ENCODE peak calls at places on chromosomes 11 and 22, in ten cellular contexts. H, E, N, X, V, Z, S, B, J and D are unnamed samples.

GRCh38 chr11:65424200-65425104 is 1.9 kb downstream of the NEAT1 start:
- DNase-seq in E (no peak), V (no peak), X (peak), B (no peak), N (no peak), S (no peak), J (peak), Z (peak), H (peak), D (peak)

GRCh38 chr22:31625661-31626426 is 36.2 kb downstream of the PISD start:
- DNase-seq in V (peak), J (peak), B (no peak), X (no peak), S (no peak), H (peak), N (no peak), Z (peak), E (no peak), D (no peak)

GRCh38 chr22:31870890-31871289 is 73.4 kb upstream of the YWHAH start:
- DNase-seq in E (no peak), N (no peak), J (no peak), H (peak), V (no peak), B (no peak), X (no peak), Z (no peak), S (no peak), D (peak)

GRCh38 chr11:45500457-45500856 is 165.0 kb downstream of the CHST1 start:
- DNase-seq in H (no peak), S (no peak), J (no peak), B (no peak), E (no peak), N (no peak), X (peak), Z (no peak), V (no peak), D (no peak)

GRCh38 chr11:24617856-24618255 is 121.0 kb downstream of the LUZP2 start:
- DNase-seq in E (no peak), X (no peak), J (no peak), S (no peak), Z (no peak), N (no peak), H (no peak), V (no peak), B (no peak), D (no peak)

GRCh38 chr11:9210922-9211320 is 54.2 kb downstream of the DENND5A start:
- DNase-seq in X (no peak), S (no peak), J (no peak), E (no peak), N (no peak), B (no peak), Z (no peak), H (no peak), V (no peak), D (peak)

GRCh38 chr22:26660961-26661578 is 3.7 kb downstream of the MIAT start:
- DNase-seq in S (no peak), Z (no peak), N (no peak), B (no peak), J (no peak), V (no peak), H (no peak), E (no peak), X (no peak), D (no peak)

GRCh38 chr11:2444301-2445106 is at the start of the genes KCNQ1 and TRPM5:
- DNase-seq in N (no peak), H (no peak), Z (no peak), X (no peak), V (peak), E (peak), S (no peak), J (peak), B (no peak), D (no peak)

GRCh38 chr22:38925571-38926041 is 31.8 kb upstream of the APOBEC3A start:
- DNase-seq in N (no peak), H (no peak), Z (no peak), V (no peak), X (no peak), J (no peak), E (peak), S (no peak), B (no peak), D (no peak)

GRCh38 chr11:73760066-73760679 is 701 bp downstream of the RAB6A start:
- DNase-seq in E (peak), H (peak), J (peak), X (peak), V (peak), Z (peak), N (peak), B (no peak), S (no peak), D (peak)

GRCh38 chr11:61279934-61280656 is 15.0 kb downstream of the VWCE start:
- DNase-seq in H (no peak), V (no peak), X (no peak), S (no peak), E (no peak), B (no peak), Z (no peak), J (no peak), N (no peak), D (no peak)

GRCh38 chr11:68776442-68777235 is 25.3 kb upstream of the TESMIN start:
- DNase-seq in X (no peak), H (no peak), S (no peak), N (no peak), Z (no peak), V (no peak), B (no peak), J (no peak), E (no peak), D (no peak)

GRCh38 chr11:57311109-57311936 is 13.4 kb downstream of the TNKS1BP1 start:
- DNase-seq in J (peak), E (peak), X (peak), S (peak), Z (peak), N (peak), B (peak), V (peak), H (peak), D (peak)
- H3K4me3 ChIP-seq in J (peak), E (peak), X (peak), S (peak), Z (peak), N (peak), B (peak), V (peak), H (peak), D (peak)

DNA sequence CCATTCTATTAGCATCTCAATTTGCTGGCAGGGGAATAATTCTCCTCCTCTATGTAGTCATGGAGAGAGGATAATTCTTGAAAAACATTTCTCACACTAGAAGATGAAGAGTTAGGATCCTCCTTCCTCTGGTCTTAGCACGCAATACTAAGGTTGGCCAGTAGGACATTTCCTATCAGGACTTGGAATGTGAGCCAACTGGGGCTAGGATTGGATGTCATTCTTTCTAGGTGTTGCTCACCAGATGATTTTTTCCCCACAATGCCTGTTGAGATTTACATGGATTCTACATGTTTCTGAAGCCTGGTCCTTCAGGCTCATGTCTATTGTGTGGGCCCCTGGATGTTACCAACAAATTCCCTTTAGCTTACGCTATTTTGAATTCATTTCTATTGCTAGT is 28.0 kb downstream of the SLN start:
- DNase-seq in X (no peak), V (no peak), J (no peak), N (peak), S (no peak), B (no peak), Z (peak), E (no peak), H (peak), D (no peak)
- TF ChIP-seq CTCF in X (peak), V (no peak), J (no peak), N (peak), S (no peak), B (peak), Z (peak), E (no peak), H (peak), D (peak)

GRCh38 chr11:1310315-1310687 is 869 bp upstream of the TOLLIP start:
- DNase-seq in S (no peak), H (no peak), Z (no peak), B (no peak), V (no peak), E (no peak), N (no peak), X (peak), J (no peak), D (no peak)
- H3K4me3 ChIP-seq in S (peak), H (peak), Z (peak), B (peak), V (peak), E (peak), N (peak), X (peak), J (peak), D (peak)

DNA sequence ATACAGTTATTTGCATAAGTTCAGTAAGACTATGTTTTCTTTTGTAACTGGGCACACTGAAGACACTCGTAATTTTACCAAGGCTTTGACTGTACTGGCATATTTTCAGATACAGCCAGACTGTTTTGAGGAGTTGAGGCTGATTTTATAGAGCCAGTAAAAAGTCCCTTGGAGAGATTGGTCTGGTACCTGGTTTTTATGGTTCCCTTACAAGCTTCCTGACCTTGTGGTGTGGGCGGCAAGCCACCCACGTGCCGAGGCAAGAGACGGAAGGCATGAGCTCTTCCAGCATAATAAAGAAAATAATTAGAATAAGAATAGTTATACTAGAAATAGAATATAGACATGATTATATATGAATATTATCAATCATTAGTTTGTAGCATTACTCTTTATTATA is 11.3 kb upstream of the GSTP1 start:
- DNase-seq in B (no peak), N (no peak), H (no peak), S (no peak), Z (no peak), X (no peak), E (no peak), J (no peak), V (no peak), D (no peak)
- TF ChIP-seq CTCF in B (no peak), N (no peak), H (no peak), S (no peak), Z (no peak), X (no peak), E (no peak), J (no peak), V (no peak), D (no peak)

GRCh38 chr11:30545507-30545906 is 40.6 kb downstream of the MPPED2 start:
- DNase-seq in J (no peak), H (no peak), S (peak), E (no peak), X (no peak), N (no peak), Z (no peak), B (no peak), V (no peak), D (no peak)

GRCh38 chr11:30549565-30549964 is 36.6 kb downstream of the MPPED2 start:
- DNase-seq in X (no peak), N (no peak), Z (no peak), B (no peak), H (no peak), V (no peak), J (no peak), E (no peak), S (no peak), D (no peak)

DNA sequence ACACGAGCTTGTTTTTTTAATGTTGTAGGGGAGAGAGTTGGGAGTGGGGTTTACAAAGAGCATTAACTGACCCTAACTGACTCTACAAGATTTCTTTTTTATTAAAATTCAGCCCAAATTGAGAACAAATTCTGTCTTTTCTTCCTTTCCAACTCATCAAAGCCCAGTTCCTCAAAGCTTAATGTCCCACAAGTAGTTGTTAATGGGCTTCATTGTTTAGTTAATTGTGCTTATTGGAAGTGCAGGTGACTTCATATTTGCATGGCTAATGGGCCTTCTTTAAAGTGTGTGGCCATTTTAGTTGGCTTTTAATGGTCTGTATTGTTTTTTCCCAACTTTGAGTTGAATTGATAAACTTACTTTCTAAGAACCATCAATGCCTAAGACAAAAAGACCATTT is 39.8 kb downstream of the MPPED2 start:
- DNase-seq in V (no peak), Z (no peak), H (no peak), B (no peak), X (no peak), N (no peak), E (no peak), S (no peak), J (no peak), D (no peak)
- H3K4me3 ChIP-seq in V (no peak), Z (no peak), H (no peak), B (no peak), X (no peak), N (no peak), E (no peak), S (no peak), J (no peak), D (no peak)

DNA sequence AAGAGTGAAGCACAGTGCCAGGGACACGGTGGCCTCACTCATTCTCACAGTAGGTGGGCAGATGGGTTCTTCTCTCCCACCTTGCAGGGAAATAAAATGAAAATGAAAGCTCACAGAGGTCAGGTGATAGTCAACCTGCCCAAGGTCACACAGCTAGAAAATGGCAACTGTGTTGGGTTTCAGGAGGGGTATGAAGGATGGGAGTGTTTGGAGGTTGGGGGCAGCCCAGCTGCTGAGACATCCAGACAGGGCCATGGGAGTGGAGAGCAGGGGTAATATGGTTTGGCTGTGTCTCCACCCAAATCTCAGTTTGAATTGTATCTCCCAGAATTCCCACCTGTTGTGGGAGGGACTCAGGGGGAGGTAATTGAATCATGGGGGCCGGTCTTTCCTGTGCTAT is 247.2 kb downstream of the TENM4 start:
- DNase-seq in J (no peak), V (no peak), S (no peak), E (no peak), X (no peak), B (no peak), H (no peak), Z (no peak), N (no peak), D (no peak)
- TF ChIP-seq CTCF in J (no peak), V (no peak), S (no peak), E (no peak), X (no peak), B (no peak), H (no peak), Z (no peak), N (no peak), D (no peak)

DNA sequence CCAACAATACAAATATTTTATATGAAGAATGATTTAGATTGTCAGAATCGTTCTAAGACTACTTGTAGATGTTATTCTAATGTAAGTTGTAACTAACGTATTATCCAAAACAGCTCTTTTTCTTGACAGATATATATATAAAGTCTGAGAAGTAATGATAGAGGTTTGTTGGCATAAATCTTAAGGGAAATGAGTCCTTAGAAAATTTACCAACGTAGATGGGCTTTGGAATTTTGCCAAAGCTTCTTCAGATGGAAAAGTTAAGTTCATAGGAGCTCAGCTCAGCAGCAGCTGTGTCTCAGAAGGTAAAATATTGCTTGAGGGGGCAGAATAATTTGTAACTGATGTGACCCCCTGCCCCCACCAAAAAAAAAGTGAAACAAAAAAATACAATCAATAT is 66.7 kb downstream of the BID start:
- DNase-seq in X (no peak), H (peak), B (no peak), E (no peak), Z (no peak), J (no peak), V (no peak), N (peak), S (no peak), D (peak)
- H3K4me3 ChIP-seq in X (peak), H (peak), B (peak), E (no peak), Z (peak), J (peak), V (peak), N (peak), S (no peak), D (peak)

DNA sequence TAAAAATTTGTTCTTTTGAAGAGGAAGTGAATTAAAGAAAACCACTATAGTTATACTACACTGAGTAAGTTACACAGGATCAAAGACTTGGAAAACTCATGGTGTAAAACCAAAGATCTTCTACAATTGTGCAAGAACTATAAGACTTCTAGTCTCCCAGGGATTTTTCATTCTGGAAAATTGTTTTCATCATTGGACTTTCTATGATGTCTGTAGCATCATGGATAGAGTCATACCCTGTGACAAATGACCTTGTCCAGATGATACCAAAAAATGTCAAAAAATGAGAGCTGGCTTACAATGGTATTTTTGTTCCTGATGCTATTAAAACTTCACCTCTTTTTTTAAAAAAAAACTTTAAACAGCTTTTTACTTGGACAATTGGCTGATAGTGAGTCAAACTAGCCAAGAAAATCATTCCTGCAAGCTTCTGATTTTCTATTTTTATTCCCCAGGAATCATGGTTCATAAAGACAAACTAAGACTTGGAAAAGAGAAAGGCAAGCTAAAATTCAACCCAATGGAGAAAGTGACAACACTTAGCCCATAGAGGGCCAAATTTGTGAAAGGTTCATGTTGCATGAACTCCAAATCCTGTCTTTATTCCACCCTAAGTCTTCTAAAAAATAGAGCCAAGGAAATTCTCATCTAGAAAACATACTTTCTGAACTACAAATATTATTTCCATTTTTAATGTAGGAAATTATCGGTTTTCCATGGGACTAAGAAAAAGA is 30.7 kb downstream of the ME3 start:
- DNase-seq in E (no peak), N (no peak), V (no peak), J (no peak), X (no peak), Z (no peak), B (no peak), H (no peak), S (no peak), D (no peak)
- TF ChIP-seq CTCF in E (no peak), N (no peak), V (no peak), J (no peak), X (no peak), Z (no peak), B (no peak), H (no peak), S (no peak), D (no peak)

DNA sequence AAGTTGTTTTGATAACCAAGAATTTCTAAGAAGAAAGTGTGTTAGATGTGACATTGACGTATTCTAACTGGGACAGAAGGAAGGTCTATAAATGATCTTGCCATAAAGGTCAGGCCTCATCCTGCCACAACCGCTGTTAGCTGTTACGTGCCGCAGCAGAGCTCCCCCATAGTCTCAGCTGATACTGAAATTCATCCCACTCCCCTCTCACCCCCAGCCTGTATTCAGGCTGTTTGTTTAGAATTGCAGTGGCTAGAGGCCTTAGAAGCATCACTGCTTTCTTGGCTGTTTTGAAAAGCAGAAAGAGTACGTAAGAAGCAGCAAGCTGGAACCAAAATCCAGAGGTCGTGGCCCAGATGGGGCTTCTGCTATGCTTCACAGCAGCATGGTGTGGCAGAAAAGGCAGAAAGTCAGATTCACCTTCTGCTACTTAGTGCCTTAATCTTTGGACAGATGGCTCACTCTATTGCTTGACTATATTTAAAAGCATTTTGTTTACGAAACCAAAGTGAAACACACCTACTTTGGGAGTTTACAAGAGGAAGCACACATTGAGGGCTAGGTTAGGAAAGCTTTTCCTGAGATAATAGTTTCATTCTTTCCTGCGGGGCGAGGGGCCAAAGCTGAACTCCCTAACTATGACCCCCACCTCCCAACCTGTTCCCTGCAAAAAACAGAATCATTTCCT is 950 bp upstream of the LAYN start:
- DNase-seq in V (no peak), H (no peak), N (no peak), E (no peak), S (no peak), J (no peak), X (no peak), B (no peak), Z (no peak), D (no peak)
- H3K4me3 ChIP-seq in V (peak), H (no peak), N (no peak), E (no peak), S (no peak), J (peak), X (peak), B (peak), Z (no peak), D (peak)